ENCODE peak calls at places on chromosomes 2 and 18, in seven cellular contexts. Z is epithelial cell of prostate, E is mesenteric fat pad, F is AML-193, B is RCC 7860, D is A172, I is WTC11. G is an unnamed sample.

GRCh38 chr2:181411105-181411849 is 45.9 kb upstream of the ITGA4 start:
- DNase-seq in B (no peak), E (no peak), I (peak), F (no peak), D (no peak), Z (no peak), G (no peak)

GRCh38 chr2:27808418-27808817 is 36.9 kb downstream of the MRPL33 start:
- DNase-seq in I (no peak), E (no peak), D (no peak), B (no peak), Z (no peak), F (no peak), G (no peak)

GRCh38 chr2:102770506-102770905 is 8.7 kb downstream of the TMEM182 start:
- DNase-seq in B (no peak), D (peak), I (no peak), F (no peak), E (no peak), Z (no peak), G (no peak)

GRCh38 chr2:100182494-100183355 is 40.3 kb upstream of the AFF3 start:
- DNase-seq in F (no peak), Z (no peak), B (no peak), E (peak), I (peak), D (no peak), G (no peak)

GRCh38 chr2:65055427-65056214 is 595 bp upstream of the CEP68 start:
- DNase-seq in I (peak), F (peak), E (no peak), Z (no peak), B (no peak), D (no peak), G (peak)

GRCh38 chr2:10519067-10519740 is 71.1 kb upstream of the ODC1 start:
- DNase-seq in D (no peak), B (no peak), E (peak), F (no peak), Z (no peak), I (no peak), G (no peak)

GRCh38 chr2:1862881-1863280 is 118.6 kb upstream of the PXDN start:
- DNase-seq in B (no peak), D (no peak), I (no peak), E (no peak), F (no peak), Z (no peak), G (no peak)

GRCh38 chr18:79524181-79525078 is 128.7 kb downstream of the NFATC1 start:
- DNase-seq in F (no peak), I (no peak), D (no peak), B (no peak), Z (no peak), E (peak), G (peak)

GRCh38 chr2:68432696-68433658 is 34.1 kb downstream of the FBXO48 start:
- DNase-seq in E (no peak), D (no peak), B (no peak), I (no peak), F (no peak), Z (no peak), G (no peak)

GRCh38 chr2:98086491-98087446 is at the start of gene VWA3B:
- DNase-seq in E (peak), F (no peak), D (peak), B (no peak), I (peak), Z (no peak), G (no peak)

GRCh38 chr2:83233284-83233683 is 1225.8 kb downstream of the SUCLG1 start:
- DNase-seq in E (no peak), B (no peak), D (peak), Z (no peak), I (no peak), F (no peak), G (no peak)

GRCh38 chr18:49563130-49563540 is 1.3 kb downstream of the LIPG start:
- DNase-seq in E (no peak), F (no peak), Z (peak), I (no peak), D (peak), B (peak), G (no peak)

GRCh38 chr2:150732064-150732463 is 244.6 kb upstream of the RND3 start:
- DNase-seq in D (peak), B (peak), I (no peak), F (no peak), Z (peak), E (no peak), G (no peak)

GRCh38 chr2:185128331-185128730 is 530.0 kb downstream of the ZNF804A start:
- DNase-seq in F (no peak), Z (no peak), B (no peak), I (no peak), D (no peak), E (no peak), G (no peak)

G was measured in KG1.